ENCODE peak calls at places on chromosomes 2 and 18, in six cellular contexts. Z is astrocyte, O is H4, U is type B pancreatic cell, J is germinal center, C is DMS153. A is an unnamed sample.

GRCh38 chr18:68667121-68667520 is 47.8 kb downstream of the TMX3 start:
- DNase-seq in Z (peak), O (no peak), U (no peak), J (no peak), C (no peak), A (no peak)

GRCh38 chr18:79454034-79454735 is 58.5 kb downstream of the NFATC1 start:
- DNase-seq in Z (peak), O (no peak), U (no peak), J (no peak), C (no peak), A (no peak)

GRCh38 chr2:168649105-168649504 is 153.3 kb upstream of the NOSTRIN start:
- DNase-seq in Z (no peak), O (no peak), U (no peak), J (no peak), C (no peak), A (no peak)

GRCh38 chr2:130231656-130232055 is 33.4 kb upstream of the TUBA3E start:
- DNase-seq in Z (no peak), O (no peak), U (no peak), J (no peak), C (no peak), A (no peak)

GRCh38 chr2:3186766-3187165 is 190.9 kb downstream of the EIPR1 start:
- DNase-seq in Z (no peak), O (no peak), U (no peak), J (no peak), C (no peak), A (peak)

GRCh38 chr2:43228341-43228751 is 1.9 kb upstream of the ZFP36L2 start:
- DNase-seq in Z (no peak), O (no peak), U (no peak), J (no peak), C (no peak), A (no peak)

GRCh38 chr2:184562532-184562931 is 35.8 kb upstream of the ZNF804A start:
- DNase-seq in Z (peak), O (peak), U (no peak), J (no peak), C (no peak), A (no peak)

GRCh38 chr2:231454361-231454791 is 9.9 kb downstream of the NCL start:
- DNase-seq in Z (no peak), O (no peak), U (no peak), J (no peak), C (no peak), A (no peak)

GRCh38 chr2:70785137-70785911 is 5.1 kb downstream of the FIGLA start:
- DNase-seq in Z (peak), O (peak), U (no peak), J (no peak), C (peak), A (peak)

GRCh38 chr2:239758325-239758877 is 266.7 kb downstream of the NDUFA10 start:
- DNase-seq in Z (peak), O (peak), U (no peak), J (no peak), C (no peak), A (no peak)

GRCh38 chr18:46426311-46427047 is 230.5 kb downstream of the LOXHD1 start:
- DNase-seq in Z (no peak), O (no peak), U (no peak), J (no peak), C (no peak), A (no peak)

GRCh38 chr2:70525032-70525431 is 28.6 kb downstream of the TGFA start:
- DNase-seq in Z (no peak), O (no peak), U (no peak), J (no peak), C (no peak), A (no peak)

GRCh38 chr2:240156026-240156390 is 15.6 kb upstream of the OTOS start:
- DNase-seq in Z (no peak), O (no peak), U (no peak), J (no peak), C (no peak), A (no peak)

GRCh38 chr18:76306685-76307292 is 188.3 kb downstream of the ZNF516 start:
- DNase-seq in Z (no peak), O (no peak), U (no peak), J (no peak), C (no peak), A (no peak)

GRCh38 chr18:45108754-45109153 is 428.1 kb downstream of the SETBP1 start:
- DNase-seq in Z (no peak), O (no peak), U (no peak), J (no peak), C (no peak), A (no peak)

A was measured in NCI-H2171.